ENCODE peak calls at places on chromosomes 13 and 19, in six cellular contexts. One of them, this sample, is unnamed.

GRCh38 chr19:23531231-23531790 is 136.0 kb upstream of the ZNF91 start:
- DNase-seq in HepG2: no peak
- DNase-seq in body of pancreas: no peak
- DNase-seq in breast epithelium: no peak
- DNase-seq in gastrocnemius medialis: no peak
- DNase-seq in upper lobe of left lung: no peak
- DNase-seq in this sample: no peak

GRCh38 chr19:40610396-40611064 is 9.4 kb downstream of the LTBP4 start:
- DNase-seq in HepG2: no peak
- DNase-seq in body of pancreas: peak; percentile 83
- DNase-seq in breast epithelium: peak; percentile 77
- DNase-seq in gastrocnemius medialis: peak; percentile 45
- DNase-seq in upper lobe of left lung: peak; percentile 93
- DNase-seq in this sample: no peak

GRCh38 chr19:35908977-35909683 is 1.0 kb upstream of the TYROBP start:
- DNase-seq in HepG2: no peak
- DNase-seq in body of pancreas: peak; percentile 30
- DNase-seq in breast epithelium: no peak
- DNase-seq in gastrocnemius medialis: peak; percentile 50
- DNase-seq in upper lobe of left lung: peak; percentile 48
- DNase-seq in this sample: no peak

GRCh38 chr13:108919036-108919907 is 289.9 kb downstream of the MYO16 start:
- DNase-seq in HepG2: no peak
- DNase-seq in body of pancreas: peak; percentile 18
- DNase-seq in breast epithelium: no peak
- DNase-seq in gastrocnemius medialis: no peak
- DNase-seq in upper lobe of left lung: no peak
- DNase-seq in this sample: no peak

GRCh38 chr19:38478273-38478971 is 44.9 kb downstream of the RYR1 start:
- DNase-seq in HepG2: peak; percentile 36
- DNase-seq in body of pancreas: no peak
- DNase-seq in breast epithelium: no peak
- DNase-seq in gastrocnemius medialis: no peak
- DNase-seq in upper lobe of left lung: no peak
- DNase-seq in this sample: no peak

GRCh38 chr13:94408300-94409036 is 71.0 kb downstream of the DCT start:
- DNase-seq in HepG2: no peak
- DNase-seq in body of pancreas: no peak
- DNase-seq in breast epithelium: no peak
- DNase-seq in gastrocnemius medialis: no peak
- DNase-seq in upper lobe of left lung: no peak
- DNase-seq in this sample: no peak

GRCh38 chr13:45446181-45446580 is 18.6 kb upstream of the COG3 start:
- DNase-seq in HepG2: no peak
- DNase-seq in body of pancreas: no peak
- DNase-seq in breast epithelium: no peak
- DNase-seq in gastrocnemius medialis: no peak
- DNase-seq in upper lobe of left lung: no peak
- DNase-seq in this sample: no peak

GRCh38 chr13:111551421-111551820 is 231.0 kb downstream of the TEX29 start:
- DNase-seq in HepG2: no peak
- DNase-seq in body of pancreas: peak; percentile 29
- DNase-seq in breast epithelium: no peak
- DNase-seq in gastrocnemius medialis: no peak
- DNase-seq in upper lobe of left lung: no peak
- DNase-seq in this sample: no peak

GRCh38 chr13:65093352-65093751 is 2136.8 kb downstream of the PCDH9 start:
- DNase-seq in HepG2: no peak
- DNase-seq in body of pancreas: no peak
- DNase-seq in breast epithelium: no peak
- DNase-seq in gastrocnemius medialis: no peak
- DNase-seq in upper lobe of left lung: no peak
- DNase-seq in this sample: no peak

GRCh38 chr19:11971045-11971444 is 6.2 kb downstream of the ZNF763 start:
- DNase-seq in HepG2: no peak
- DNase-seq in body of pancreas: no peak
- DNase-seq in breast epithelium: no peak
- DNase-seq in gastrocnemius medialis: no peak
- DNase-seq in upper lobe of left lung: no peak
- DNase-seq in this sample: no peak

GRCh38 chr19:11973020-11973810 is 8.4 kb downstream of the ZNF763 start:
- DNase-seq in HepG2: no peak
- DNase-seq in body of pancreas: no peak
- DNase-seq in breast epithelium: no peak
- DNase-seq in gastrocnemius medialis: no peak
- DNase-seq in upper lobe of left lung: no peak
- DNase-seq in this sample: no peak

GRCh38 chr19:11964496-11964857 is 363 bp upstream of the ZNF763 start:
- DNase-seq in HepG2: peak; percentile 17
- DNase-seq in body of pancreas: no peak
- DNase-seq in breast epithelium: no peak
- DNase-seq in gastrocnemius medialis: no peak
- DNase-seq in upper lobe of left lung: no peak
- DNase-seq in this sample: no peak

GRCh38 chr19:11964858-11965645 is at the start of gene ZNF763:
- DNase-seq in HepG2: peak; percentile 60
- DNase-seq in body of pancreas: peak; percentile 97
- DNase-seq in breast epithelium: peak; percentile 93
- DNase-seq in gastrocnemius medialis: peak; percentile 81
- DNase-seq in upper lobe of left lung: peak; percentile 93
- DNase-seq in this sample: peak; percentile 91

GRCh38 chr19:11970174-11970573 is 5.3 kb downstream of the ZNF763 start:
- DNase-seq in HepG2: no peak
- DNase-seq in body of pancreas: no peak
- DNase-seq in breast epithelium: no peak
- DNase-seq in gastrocnemius medialis: no peak
- DNase-seq in upper lobe of left lung: no peak
- DNase-seq in this sample: no peak
- H3K27me3 ChIP-seq in HepG2: no peaks in the 10 kb centered on the region
- H3K27me3 ChIP-seq in body of pancreas: no peaks in the 10 kb centered on the region
- H3K27me3 ChIP-seq in breast epithelium: no peaks in the 10 kb centered on the region
- H3K27me3 ChIP-seq in gastrocnemius medialis: no peaks in the 10 kb centered on the region
- H3K27me3 ChIP-seq in upper lobe of left lung: no peaks in the 10 kb centered on the region
- H3K27me3 ChIP-seq in this sample: no peaks in the 10 kb centered on the region

GRCh38 chr19:1254530-1255185 is 6.3 kb downstream of the MIDN start:
- DNase-seq in HepG2: no peak
- DNase-seq in body of pancreas: no peak
- DNase-seq in breast epithelium: no peak
- DNase-seq in gastrocnemius medialis: no peak
- DNase-seq in upper lobe of left lung: peak; percentile 82
- DNase-seq in this sample: no peak

GRCh38 chr19:1252818-1253513 is 4.6 kb downstream of the MIDN start:
- DNase-seq in HepG2: peak; percentile 82
- DNase-seq in body of pancreas: peak; percentile 88
- DNase-seq in breast epithelium: peak; percentile 90
- DNase-seq in gastrocnemius medialis: peak; percentile 81
- DNase-seq in upper lobe of left lung: peak; percentile 96
- DNase-seq in this sample: peak; percentile 96

GRCh38 chr19:1252221-1252817 is 3.9 kb downstream of the MIDN start:
- DNase-seq in HepG2: no peak
- DNase-seq in body of pancreas: peak; percentile 97
- DNase-seq in breast epithelium: peak; percentile 91
- DNase-seq in gastrocnemius medialis: peak; percentile 80
- DNase-seq in upper lobe of left lung: peak; percentile 92
- DNase-seq in this sample: no peak

GRCh38 chr19:1254081-1254527 is 5.7 kb downstream of the MIDN start:
- DNase-seq in HepG2: no peak
- DNase-seq in body of pancreas: peak; percentile 41
- DNase-seq in breast epithelium: no peak
- DNase-seq in gastrocnemius medialis: no peak
- DNase-seq in upper lobe of left lung: peak; percentile 87
- DNase-seq in this sample: peak; percentile 67

DNA sequence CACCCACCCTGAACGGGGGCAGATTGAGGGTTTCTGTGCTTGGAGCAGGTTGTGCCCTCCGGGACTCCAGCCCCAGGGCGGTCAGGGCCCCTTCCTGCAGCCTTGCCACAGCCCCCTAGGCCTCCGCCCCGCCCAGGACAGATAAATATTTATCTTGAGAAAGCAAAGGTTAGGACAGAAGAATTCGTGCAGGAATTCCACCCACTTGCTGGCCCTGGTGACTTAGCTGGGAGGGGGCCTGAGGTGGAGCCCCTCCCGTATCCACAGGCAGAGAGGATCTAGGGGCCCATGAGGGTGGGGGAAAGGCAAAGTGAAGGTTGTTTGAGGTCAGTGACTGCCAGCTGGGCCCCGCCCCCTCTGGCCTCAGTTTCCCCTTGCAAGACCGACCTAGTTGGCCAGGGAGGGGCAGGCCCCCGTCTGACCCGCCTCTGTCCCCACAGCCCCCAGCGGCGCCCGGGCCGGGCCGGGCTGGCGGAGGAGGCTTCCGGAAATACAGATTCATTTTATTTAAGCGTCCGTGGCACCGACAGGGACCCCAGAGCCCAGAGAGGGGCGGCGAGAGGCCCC is 5.2 kb downstream of the MIDN start:
- DNase-seq in HepG2: peak; percentile 85
- DNase-seq in body of pancreas: no peak
- DNase-seq in breast epithelium: no peak
- DNase-seq in gastrocnemius medialis: no peak
- DNase-seq in upper lobe of left lung: peak; percentile 88
- DNase-seq in this sample: no peak
- H3K27ac ChIP-seq in HepG2: peak overlapping the region; percentile 94
- H3K27ac ChIP-seq in body of pancreas: peak overlapping the region; percentile 100
- H3K27ac ChIP-seq in breast epithelium: peak overlapping the region; percentile 99
- H3K27ac ChIP-seq in gastrocnemius medialis: peak overlapping the region; percentile 95
- H3K27ac ChIP-seq in upper lobe of left lung: peak overlapping the region; percentile 99
- H3K27ac ChIP-seq in this sample: peak overlapping the region; percentile 98

GRCh38 chr19:13117176-13117771 is 734 bp upstream of the TRMT1 start:
- DNase-seq in HepG2: no peak
- DNase-seq in body of pancreas: no peak
- DNase-seq in breast epithelium: no peak
- DNase-seq in gastrocnemius medialis: no peak
- DNase-seq in upper lobe of left lung: no peak
- DNase-seq in this sample: no peak

GRCh38 chr19:13119654-13120053 is 1.6 kb downstream of the NACC1 start:
- DNase-seq in HepG2: no peak
- DNase-seq in body of pancreas: no peak
- DNase-seq in breast epithelium: no peak
- DNase-seq in gastrocnemius medialis: no peak
- DNase-seq in upper lobe of left lung: no peak
- DNase-seq in this sample: no peak

GRCh38 chr19:13117772-13118423 is at the start of gene NACC1:
- DNase-seq in HepG2: peak; percentile 74
- DNase-seq in body of pancreas: peak; percentile 92
- DNase-seq in breast epithelium: peak; percentile 88
- DNase-seq in gastrocnemius medialis: peak; percentile 82
- DNase-seq in upper lobe of left lung: peak; percentile 98
- DNase-seq in this sample: peak; percentile 84

GRCh38 chr19:13116282-13117175 is at the start of gene TRMT1:
- DNase-seq in HepG2: peak; percentile 90
- DNase-seq in body of pancreas: peak; percentile 95
- DNase-seq in breast epithelium: peak; percentile 92
- DNase-seq in gastrocnemius medialis: peak; percentile 88
- DNase-seq in upper lobe of left lung: peak; percentile 85
- DNase-seq in this sample: peak; percentile 92

GRCh38 chr19:13118424-13119193 is 545 bp downstream of the NACC1 start:
- DNase-seq in HepG2: peak; percentile 50
- DNase-seq in body of pancreas: peak; percentile 50
- DNase-seq in breast epithelium: peak; percentile 70
- DNase-seq in gastrocnemius medialis: peak; percentile 35
- DNase-seq in upper lobe of left lung: peak; percentile 89
- DNase-seq in this sample: peak; percentile 42
- TF ChIP-seq POLR2A in HepG2: no peak
- TF ChIP-seq POLR2A in body of pancreas: no peak
- TF ChIP-seq POLR2A in breast epithelium: no peak
- TF ChIP-seq POLR2A in gastrocnemius medialis: no peak
- TF ChIP-seq POLR2A in upper lobe of left lung: no peak
- TF ChIP-seq POLR2A in this sample: no peak

GRCh38 chr19:17871032-17871877 is 490 bp upstream of the SLC5A5 start:
- DNase-seq in HepG2: no peak
- DNase-seq in body of pancreas: no peak
- DNase-seq in breast epithelium: no peak
- DNase-seq in gastrocnemius medialis: no peak
- DNase-seq in upper lobe of left lung: no peak
- DNase-seq in this sample: no peak
- H3K27me3 ChIP-seq in HepG2: peaks cover 38% of the 10 kb centered on the region
- H3K27me3 ChIP-seq in body of pancreas: peaks cover 30% of the 10 kb centered on the region
- H3K27me3 ChIP-seq in breast epithelium: peaks cover 12% of the 10 kb centered on the region
- H3K27me3 ChIP-seq in gastrocnemius medialis: peaks cover 68% of the 10 kb centered on the region
- H3K27me3 ChIP-seq in upper lobe of left lung: peaks cover 40% of the 10 kb centered on the region
- H3K27me3 ChIP-seq in this sample: peaks cover 43% of the 10 kb centered on the region

GRCh38 chr19:18419699-18420460 is 682 bp downstream of the SSBP4 start:
- DNase-seq in HepG2: peak; percentile 55
- DNase-seq in body of pancreas: peak; percentile 54
- DNase-seq in breast epithelium: no peak
- DNase-seq in gastrocnemius medialis: no peak
- DNase-seq in upper lobe of left lung: peak; percentile 88
- DNase-seq in this sample: no peak

GRCh38 chr19:18421371-18421959 is 2.3 kb downstream of the SSBP4 start:
- DNase-seq in HepG2: no peak
- DNase-seq in body of pancreas: peak; percentile 6
- DNase-seq in breast epithelium: no peak
- DNase-seq in gastrocnemius medialis: no peak
- DNase-seq in upper lobe of left lung: peak; percentile 55
- DNase-seq in this sample: no peak

GRCh38 chr19:18419195-18419698 is at the start of gene SSBP4:
- DNase-seq in HepG2: peak; percentile 66
- DNase-seq in body of pancreas: peak; percentile 80
- DNase-seq in breast epithelium: no peak
- DNase-seq in gastrocnemius medialis: no peak
- DNase-seq in upper lobe of left lung: peak; percentile 95
- DNase-seq in this sample: peak; percentile 80

GRCh38 chr19:18422530-18423191 is 3.5 kb downstream of the SSBP4 start:
- DNase-seq in HepG2: no peak
- DNase-seq in body of pancreas: peak; percentile 25
- DNase-seq in breast epithelium: no peak
- DNase-seq in gastrocnemius medialis: no peak
- DNase-seq in upper lobe of left lung: peak; percentile 50
- DNase-seq in this sample: no peak

DNA sequence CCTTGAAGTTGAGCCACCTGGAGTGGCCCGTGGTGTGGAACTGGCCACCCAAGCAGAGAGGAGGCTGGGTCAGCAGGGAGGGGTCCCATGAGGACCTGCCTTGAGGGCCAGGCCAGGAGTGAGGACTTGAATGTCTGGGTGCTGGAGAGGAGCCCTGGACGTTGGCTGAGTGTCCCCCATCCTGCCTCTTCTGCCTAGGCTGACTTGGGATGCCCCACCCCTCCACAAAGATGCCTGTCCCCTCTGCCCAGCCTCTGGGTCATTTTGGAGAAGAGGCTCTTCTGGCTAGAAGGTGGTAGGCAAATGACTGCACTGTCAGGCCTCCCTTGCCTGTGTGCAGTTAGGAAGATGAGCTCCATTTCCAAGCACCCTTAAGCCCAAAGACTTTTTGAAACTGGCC is 1.7 kb downstream of the SSBP4 start:
- DNase-seq in HepG2: no peak
- DNase-seq in body of pancreas: peak; percentile 5
- DNase-seq in breast epithelium: no peak
- DNase-seq in gastrocnemius medialis: no peak
- DNase-seq in upper lobe of left lung: no peak
- DNase-seq in this sample: peak; percentile 34
- H3K27ac ChIP-seq in HepG2: no peak overlapping the region
- H3K27ac ChIP-seq in body of pancreas: no peak overlapping the region
- H3K27ac ChIP-seq in breast epithelium: peak overlapping the region; percentile 92
- H3K27ac ChIP-seq in gastrocnemius medialis: peak overlapping the region; percentile 84
- H3K27ac ChIP-seq in upper lobe of left lung: no peak overlapping the region
- H3K27ac ChIP-seq in this sample: peak overlapping the region; percentile 93